ENCODE peak calls at places on chromosomes 12 and 14, in six cellular contexts. K, L, P, G, X and Z are unnamed samples.

GRCh38 chr12:27333311-27334009 is 824 bp downstream of the BMAL2 start:
- DNase-seq in K (no peak), L (no peak), P (peak; percentile 43), G (peak; percentile 49), X (no peak), Z (no peak)

GRCh38 chr14:59699422-59699821 is 122.8 kb upstream of the CCDC175 start:
- DNase-seq in K (no peak), L (no peak), P (no peak), G (no peak), X (no peak), Z (no peak)

GRCh38 chr14:56423591-56423991 is 156.0 kb upstream of the TMEM260 start:
- DNase-seq in K (peak; percentile 55), L (no peak), P (no peak), G (no peak), X (no peak), Z (no peak)

GRCh38 chr12:13194462-13195110 is 1.9 kb upstream of the EMP1 start:
- DNase-seq in K (peak; percentile 81), L (no peak), P (no peak), G (no peak), X (no peak), Z (no peak)

GRCh38 chr14:106268013-106268727 is 741.8 kb downstream of the TMEM121 start:
- DNase-seq in K (no peak), L (peak; percentile 12), P (no peak), G (no peak), X (no peak), Z (no peak)

GRCh38 chr14:50360093-50360492 is 36.6 kb downstream of the CDKL1 start:
- DNase-seq in K (no peak), L (no peak), P (no peak), G (no peak), X (no peak), Z (no peak)

GRCh38 chr12:38588618-38589309 is 272.2 kb downstream of the ALG10B start:
- DNase-seq in K (peak; percentile 4), L (no peak), P (no peak), G (no peak), X (no peak), Z (no peak)

GRCh38 chr14:75438486-75439080 is 10.8 kb downstream of the JDP2 start:
- DNase-seq in K (no peak), L (no peak), P (no peak), G (no peak), X (no peak), Z (no peak)

GRCh38 chr12:1929985-1930815 is 11.7 kb upstream of the CACNA2D4 start:
- DNase-seq in K (no peak), L (no peak), P (no peak), G (no peak), X (no peak), Z (no peak)

GRCh38 chr12:29591140-29592020 is 93.9 kb upstream of the OVCH1 start:
- DNase-seq in K (peak; percentile 69), L (peak; percentile 12), P (peak; percentile 62), G (peak; percentile 77), X (no peak), Z (no peak)

GRCh38 chr12:76878045-76878898 is 547 bp downstream of the CSRP2 start:
- DNase-seq in K (no peak), L (peak; percentile 10), P (peak; percentile 82), G (peak; percentile 90), X (no peak), Z (no peak)
- TF ChIP-seq CTCF in K (no peak), L (no peak), P (peak; percentile 46), G (peak; percentile 27), X (peak; percentile 36), Z (peak; percentile 33)

GRCh38 chr12:25958254-25959068 is at the start of gene RASSF8:
- DNase-seq in K (peak; percentile 59), L (peak; percentile 62), P (peak; percentile 95), G (peak; percentile 86), X (no peak), Z (no peak)
- H3K4me3 ChIP-seq in K (peak within 1 kb of the TSS; percentile 79), L (peak within 1 kb of the TSS; percentile 85), P (peak within 1 kb of the TSS; percentile 99), G (peak within 1 kb of the TSS; percentile 97), X (peak within 1 kb of the TSS; percentile 83), Z (peak within 1 kb of the TSS; percentile 71)

GRCh38 chr14:94515426-94515825 is 6.2 kb upstream of the SERPINA12 start:
- DNase-seq in K (no peak), L (no peak), P (no peak), G (no peak), X (no peak), Z (no peak)
- TF ChIP-seq CTCF in K (no peak), L (no peak), P (no peak), G (no peak), X (no peak), Z (no peak)

GRCh38 chr12:43551971-43552559 is at the start of gene ADAMTS20:
- DNase-seq in K (no peak), L (no peak), P (peak; percentile 96), G (peak; percentile 95), X (no peak), Z (no peak)
- H3K4me3 ChIP-seq in K (peak within 1 kb of the TSS; percentile 9), L (no peak within 1 kb of the TSS), P (peak within 1 kb of the TSS; percentile 65), G (peak within 1 kb of the TSS; percentile 79), X (peak within 1 kb of the TSS; percentile 32), Z (peak within 1 kb of the TSS; percentile 54)

DNA sequence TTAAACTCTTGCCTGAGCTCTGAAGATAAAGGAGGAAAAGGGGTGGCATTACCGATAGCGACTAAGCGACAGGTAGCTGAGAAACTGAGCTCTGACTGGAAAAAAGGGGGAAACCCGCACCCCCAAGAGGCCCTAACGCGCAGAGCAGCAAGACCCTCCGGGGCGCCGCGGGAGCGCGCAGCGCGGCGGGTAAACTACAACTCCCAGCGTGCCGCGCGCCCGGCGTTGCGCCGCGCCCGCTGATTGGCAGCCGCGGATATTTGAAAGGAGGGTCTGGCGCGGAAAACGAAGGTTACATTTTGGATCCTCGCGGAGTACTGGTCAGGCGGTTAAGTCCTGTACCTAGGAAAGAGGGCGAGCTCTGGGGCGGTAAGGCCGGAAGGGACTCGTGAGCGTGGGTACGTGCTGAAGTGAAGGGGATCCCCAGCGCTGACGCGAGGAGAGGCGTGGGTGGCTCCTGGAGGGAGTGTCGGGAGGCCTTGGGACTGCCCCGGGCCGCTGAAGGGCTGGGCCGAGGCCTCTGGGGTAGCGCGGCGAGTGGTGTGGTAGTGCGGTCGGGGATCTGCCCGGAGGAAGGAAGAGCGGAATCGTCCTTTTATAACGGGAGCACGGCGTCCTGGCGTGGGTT is at the start of gene ESPL1:
- DNase-seq in K (peak; percentile 72), L (peak; percentile 82), P (peak; percentile 96), G (peak; percentile 94), X (peak; percentile 23), Z (no peak)
- TF ChIP-seq CTCF in K (no peak), L (peak; percentile 21), P (peak; percentile 61), G (peak; percentile 54), X (peak; percentile 25), Z (peak; percentile 37)

GRCh38 chr14:103220134-103220981 is 97.1 kb downstream of the TNFAIP2 start:
- DNase-seq in K (no peak), L (no peak), P (peak; percentile 64), G (peak; percentile 60), X (no peak), Z (no peak)
- H3K4me3 ChIP-seq in K (no peak overlapping the region), L (no peak overlapping the region), P (peak overlapping the region; percentile 45), G (peak overlapping the region; percentile 58), X (peak overlapping the region; percentile 7), Z (no peak overlapping the region)